ENCODE peak calls at places on chromosomes 16 and 17, in four cellular contexts. I is tibial artery, N is kidney epithelial cell, B is dorsolateral prefrontal cortex. S is an unnamed sample.
A peak's percentile ranks its signal among the peaks of the same experiment; 100 is the strongest.

GRCh38 chr17:3683054-3683511 is 12.9 kb downstream of the P2RX5 start:
- DNase-seq in I (no peak), N (no peak), B (no peak), S (no peak)

GRCh38 chr16:76941091-76941490 is 249.9 kb upstream of the MON1B start:
- DNase-seq in I (no peak), N (no peak), B (no peak), S (no peak)

GRCh38 chr17:68509151-68510057 is 2.8 kb upstream of the PRKAR1A start:
- DNase-seq in I (peak; percentile 51), N (no peak), B (no peak), S (peak; percentile 74)

GRCh38 chr17:2222901-2223616 is 80.5 kb downstream of the SMG6 start:
- DNase-seq in I (peak; percentile 67), N (no peak), B (no peak), S (peak; percentile 88)

GRCh38 chr17:33786478-33786877 is 468.6 kb upstream of the CCL2 start:
- DNase-seq in I (peak; percentile 68), N (no peak), B (no peak), S (no peak)

GRCh38 chr16:56530872-56531271 is 11.0 kb upstream of the BBS2 start:
- DNase-seq in I (no peak), N (no peak), B (no peak), S (no peak)

GRCh38 chr16:12455287-12455798 is 348.3 kb downstream of the CPPED1 start:
- DNase-seq in I (no peak), N (peak; percentile 14), B (peak; percentile 71), S (no peak)

GRCh38 chr17:60426596-60426995 is 4.3 kb downstream of the CHCT1 start:
- DNase-seq in I (no peak), N (no peak), B (no peak), S (no peak)

GRCh38 chr17:77145209-77145608 is 4.4 kb downstream of the SEC14L1 start:
- DNase-seq in I (no peak), N (no peak), B (no peak), S (no peak)

GRCh38 chr16:26195225-26195624 is 503.5 kb downstream of the HS3ST4 start:
- DNase-seq in I (no peak), N (no peak), B (no peak), S (no peak)

GRCh38 chr16:25270577-25270976 is 12.9 kb upstream of the ZKSCAN2 start:
- DNase-seq in I (no peak), N (no peak), B (no peak), S (no peak)

GRCh38 chr16:69217433-69217832 is 30.5 kb downstream of the SNTB2 start:
- DNase-seq in I (no peak), N (peak; percentile 12), B (no peak), S (no peak)

GRCh38 chr16:56202036-56202435 is 10.7 kb downstream of the GNAO1 start:
- DNase-seq in I (peak; percentile 30), N (no peak), B (no peak), S (no peak)

DNA sequence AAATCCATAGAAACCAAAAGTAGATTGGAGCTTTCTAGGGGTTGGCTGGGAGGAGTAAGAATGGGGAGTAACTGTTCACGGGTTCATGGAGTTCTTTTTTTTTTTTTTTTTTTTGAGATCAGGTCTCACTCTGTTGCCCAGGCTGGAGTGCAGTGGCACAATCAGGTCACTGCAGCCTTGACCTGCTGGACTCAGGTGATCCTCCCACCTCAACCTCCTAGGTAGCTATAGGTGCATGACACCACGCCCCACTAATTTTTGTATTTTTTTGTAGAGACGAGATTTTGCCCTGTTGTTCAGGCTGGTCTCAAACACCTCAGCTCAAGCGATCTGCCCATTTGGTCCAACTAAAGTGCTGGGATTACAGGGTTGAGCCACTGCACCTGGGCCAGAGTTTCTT is 1.5 kb downstream of the NMRAL1 start:
- DNase-seq in I (no peak), N (no peak), B (no peak), S (no peak)
- H3K4me3 ChIP-seq in I (no peak overlapping the region), N (no peak overlapping the region), B (no peak overlapping the region), S (no peak overlapping the region)

GRCh38 chr16:22198547-22199293 is 7.4 kb upstream of the EEF2K start:
- DNase-seq in I (no peak), N (no peak), B (no peak), S (no peak)

GRCh38 chr16:22193134-22193411 is 13.0 kb upstream of the EEF2K start:
- DNase-seq in I (no peak), N (no peak), B (no peak), S (no peak)

GRCh38 chr16:22195445-22195694 is 10.7 kb upstream of the EEF2K start:
- DNase-seq in I (no peak), N (no peak), B (no peak), S (no peak)

GRCh38 chr16:22194707-22195444 is 11.2 kb upstream of the EEF2K start:
- DNase-seq in I (no peak), N (no peak), B (no peak), S (no peak)

DNA sequence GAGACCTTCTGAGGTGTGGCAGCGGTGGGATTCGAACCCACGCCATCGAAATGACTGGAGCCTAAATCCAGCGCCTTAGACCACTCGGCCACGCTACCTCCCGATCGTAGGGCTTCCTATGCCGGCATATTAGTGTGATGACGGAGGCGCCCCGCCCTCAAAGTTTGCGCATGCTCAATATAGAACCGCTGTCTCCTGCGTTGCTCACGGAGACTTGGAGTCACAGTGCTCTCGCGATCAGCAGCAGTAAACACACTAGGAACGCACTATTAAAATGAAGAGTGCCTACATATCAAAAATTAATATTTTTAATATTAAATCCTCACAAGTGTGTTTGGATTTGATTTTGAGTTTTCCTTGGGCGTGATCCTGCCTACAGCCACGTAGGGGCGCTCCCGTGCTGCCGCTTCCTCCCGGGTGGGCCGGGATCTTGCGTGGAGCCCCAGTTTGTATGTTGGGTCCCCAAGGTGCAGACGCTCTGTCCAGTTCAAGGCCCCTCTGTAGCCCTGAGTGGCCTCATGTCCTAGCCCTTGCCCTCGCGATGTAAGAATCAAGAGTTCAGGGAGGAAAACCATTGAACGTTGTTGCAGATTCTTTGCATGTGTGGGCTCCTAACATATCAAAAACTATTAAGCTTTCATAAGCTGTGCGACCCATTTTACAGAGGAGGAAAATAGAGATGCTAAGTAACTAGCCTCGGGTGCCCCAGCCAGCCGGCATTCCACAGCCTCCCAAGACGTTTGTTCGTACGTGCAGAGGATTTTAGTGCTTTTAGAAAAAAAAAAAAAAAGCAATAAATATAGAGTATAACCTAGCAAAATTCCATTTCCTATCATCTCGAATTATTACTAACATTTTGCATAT is 10.2 kb upstream of the EEF2K start:
- DNase-seq in I (peak; percentile 88), N (no peak), B (peak; percentile 91), S (peak; percentile 95)
- H3K4me3 ChIP-seq in I (peak overlapping the region; percentile 47), N (peak overlapping the region; percentile 54), B (peak overlapping the region; percentile 66), S (peak overlapping the region; percentile 46)

DNA sequence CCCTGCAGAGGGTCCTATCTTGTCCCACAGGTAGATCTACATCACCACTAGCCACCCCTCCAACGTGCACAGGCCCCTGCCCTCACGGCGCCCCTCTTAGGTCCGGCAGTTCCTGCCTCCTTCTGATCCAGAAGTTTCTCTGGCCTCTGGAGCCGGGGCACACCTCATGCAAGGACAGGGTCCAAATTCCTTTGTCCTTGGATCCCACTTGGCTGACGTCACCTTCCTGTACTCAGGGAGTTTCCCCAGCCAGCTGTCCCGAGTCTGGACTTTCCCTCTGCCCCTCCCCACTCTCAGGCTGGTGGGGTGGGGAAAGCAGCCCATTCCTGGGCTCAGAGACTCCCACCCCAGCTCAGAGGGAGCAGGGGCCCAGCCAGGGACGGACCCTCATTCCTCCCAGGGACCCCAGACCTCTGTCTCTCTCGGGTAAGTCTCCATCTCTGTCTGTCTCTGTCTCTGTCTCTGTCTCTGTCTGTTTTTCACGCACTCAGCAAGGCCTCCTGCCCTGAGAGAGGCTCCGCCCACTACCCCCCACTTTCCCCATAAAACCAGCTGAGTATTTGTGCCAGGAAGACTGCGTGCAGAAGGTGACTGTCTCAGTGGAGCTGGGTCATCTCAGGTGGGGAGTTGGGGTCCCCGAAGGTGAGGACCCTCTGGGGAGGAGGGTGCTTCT is at the start of gene IL32:
- DNase-seq in I (peak; percentile 58), N (peak; percentile 57), B (no peak), S (peak; percentile 90)
- H3K4me3 ChIP-seq in I (peak within 1 kb of the TSS; percentile 22), N (peak within 1 kb of the TSS; percentile 9), B (peak within 1 kb of the TSS; percentile 14), S (no peak within 1 kb of the TSS)

DNA sequence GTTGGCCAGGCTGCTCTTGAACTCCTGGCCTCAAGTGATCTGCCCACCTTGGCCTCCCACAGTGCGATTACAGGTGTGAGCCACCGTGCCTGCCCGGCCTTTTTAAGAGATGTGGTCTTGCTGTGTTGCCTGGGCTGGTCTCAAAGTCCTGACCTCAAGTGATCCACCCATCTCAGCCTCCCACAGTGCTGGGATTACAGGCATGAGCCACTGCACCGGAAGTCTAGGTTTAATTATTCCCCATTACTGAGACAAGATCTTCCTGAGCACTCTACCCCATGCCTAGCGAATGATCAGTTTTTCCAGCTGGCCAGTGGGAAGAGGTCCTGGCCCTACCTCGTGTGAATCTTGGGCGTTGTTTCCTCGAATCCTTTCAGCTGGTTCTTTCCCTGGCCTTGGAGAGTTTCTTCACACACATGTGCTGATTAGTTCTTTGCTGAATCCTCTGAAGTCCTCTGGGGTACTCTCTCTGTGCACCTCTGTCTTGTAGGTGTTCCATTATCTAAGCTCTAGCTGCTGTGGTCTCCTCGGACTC is 18.9 kb downstream of the C16orf54 start:
- DNase-seq in I (no peak), N (no peak), B (no peak), S (no peak)
- H3K4me3 ChIP-seq in I (no peak overlapping the region), N (no peak overlapping the region), B (no peak overlapping the region), S (no peak overlapping the region)

DNA sequence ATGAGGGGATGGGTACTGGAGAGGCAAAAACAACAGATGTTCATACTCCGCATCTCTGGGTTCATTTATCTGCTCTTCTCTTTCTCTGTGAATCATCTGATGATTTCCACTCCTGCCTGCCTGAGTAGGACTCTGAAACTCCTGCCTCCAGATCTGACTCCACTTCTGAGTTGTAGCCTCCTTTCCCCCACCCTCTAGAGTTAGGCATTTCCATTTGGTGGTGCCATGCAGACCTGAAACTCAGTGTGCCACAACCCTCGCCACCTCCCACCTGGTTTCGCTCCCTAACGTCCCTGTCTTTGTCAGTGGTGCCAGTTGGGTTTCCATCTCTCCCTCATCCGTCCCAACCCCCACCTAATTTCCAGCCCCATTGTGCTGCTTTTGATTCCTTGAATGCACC is 126.2 kb downstream of the PRKCB start:
- DNase-seq in I (no peak), N (no peak), B (no peak), S (no peak)
- H3K4me3 ChIP-seq in I (no peak overlapping the region), N (no peak overlapping the region), B (no peak overlapping the region), S (no peak overlapping the region)